ENCODE peak calls at places on chromosome 16, in five cellular contexts. One of them, this sample, is unnamed.
A peak's percentile ranks its signal among the peaks of the same experiment; 100 is the strongest.

GRCh38 chr16:19329932-19330331 is 44.4 kb downstream of the CLEC19A start:
- DNase-seq in cardiac muscle cell: no peak
- DNase-seq in K562: no peak
- DNase-seq in heart left ventricle: no peak
- DNase-seq in esophagus squamous epithelium: no peak
- DNase-seq in this sample: no peak

GRCh38 chr16:3642397-3643094 is 11.9 kb upstream of the DNASE1 start:
- DNase-seq in cardiac muscle cell: peak; percentile 25
- DNase-seq in K562: peak; percentile 86
- DNase-seq in heart left ventricle: no peak
- DNase-seq in esophagus squamous epithelium: no peak
- DNase-seq in this sample: no peak

GRCh38 chr16:23252310-23252709 is 49.8 kb upstream of the SCNN1B start:
- DNase-seq in cardiac muscle cell: no peak
- DNase-seq in K562: no peak
- DNase-seq in heart left ventricle: no peak
- DNase-seq in esophagus squamous epithelium: no peak
- DNase-seq in this sample: no peak

GRCh38 chr16:67019171-67019570 is 9.8 kb upstream of the CBFB start:
- DNase-seq in cardiac muscle cell: no peak
- DNase-seq in K562: no peak
- DNase-seq in heart left ventricle: no peak
- DNase-seq in esophagus squamous epithelium: no peak
- DNase-seq in this sample: peak; percentile 1

GRCh38 chr16:58243528-58244004 is 45.7 kb upstream of the CSNK2A2 start:
- DNase-seq in cardiac muscle cell: peak; percentile 37
- DNase-seq in K562: no peak
- DNase-seq in heart left ventricle: no peak
- DNase-seq in esophagus squamous epithelium: no peak
- DNase-seq in this sample: no peak

GRCh38 chr16:48158296-48158695 is 2.5 kb upstream of the ABCC12 start:
- DNase-seq in cardiac muscle cell: no peak
- DNase-seq in K562: no peak
- DNase-seq in heart left ventricle: no peak
- DNase-seq in esophagus squamous epithelium: no peak
- DNase-seq in this sample: no peak

GRCh38 chr16:57668630-57669475 is 747 bp downstream of the ADGRG3 start:
- DNase-seq in cardiac muscle cell: no peak
- DNase-seq in K562: no peak
- DNase-seq in heart left ventricle: no peak
- DNase-seq in esophagus squamous epithelium: no peak
- DNase-seq in this sample: no peak

GRCh38 chr16:54462151-54462651 is 175.6 kb upstream of the IRX3 start:
- DNase-seq in cardiac muscle cell: no peak
- DNase-seq in K562: no peak
- DNase-seq in heart left ventricle: no peak
- DNase-seq in esophagus squamous epithelium: no peak
- DNase-seq in this sample: no peak

GRCh38 chr16:85361441-85362118 is 249.3 kb upstream of the CIBAR2 start:
- DNase-seq in cardiac muscle cell: no peak
- DNase-seq in K562: peak; percentile 48
- DNase-seq in heart left ventricle: peak; percentile 83
- DNase-seq in esophagus squamous epithelium: no peak
- DNase-seq in this sample: no peak

GRCh38 chr16:80171199-80171598 is 369.6 kb upstream of the DYNLRB2 start:
- DNase-seq in cardiac muscle cell: no peak
- DNase-seq in K562: no peak
- DNase-seq in heart left ventricle: no peak
- DNase-seq in esophagus squamous epithelium: no peak
- DNase-seq in this sample: no peak

GRCh38 chr16:84806256-84806889 is 13.4 kb upstream of the CRISPLD2 start:
- DNase-seq in cardiac muscle cell: no peak
- DNase-seq in K562: peak; percentile 71
- DNase-seq in heart left ventricle: peak; percentile 75
- DNase-seq in esophagus squamous epithelium: no peak
- DNase-seq in this sample: no peak

GRCh38 chr16:81786321-81786720 is 7.2 kb downstream of the PLCG2 start:
- DNase-seq in cardiac muscle cell: no peak
- DNase-seq in K562: no peak
- DNase-seq in heart left ventricle: no peak
- DNase-seq in esophagus squamous epithelium: no peak
- DNase-seq in this sample: no peak

GRCh38 chr16:83615553-83615952 is 192.2 kb upstream of the HSBP1 start:
- DNase-seq in cardiac muscle cell: no peak
- DNase-seq in K562: no peak
- DNase-seq in heart left ventricle: no peak
- DNase-seq in esophagus squamous epithelium: no peak
- DNase-seq in this sample: no peak

GRCh38 chr16:66746682-66747081 is 4.7 kb downstream of the DYNC1LI2 start:
- DNase-seq in cardiac muscle cell: no peak
- DNase-seq in K562: no peak
- DNase-seq in heart left ventricle: no peak
- DNase-seq in esophagus squamous epithelium: no peak
- DNase-seq in this sample: no peak

GRCh38 chr16:57264950-57265371 is 19.5 kb downstream of the PLLP start:
- DNase-seq in cardiac muscle cell: no peak
- DNase-seq in K562: no peak
- DNase-seq in heart left ventricle: no peak
- DNase-seq in esophagus squamous epithelium: no peak
- DNase-seq in this sample: no peak

GRCh38 chr16:81684242-81684837 is 94.8 kb upstream of the PLCG2 start:
- DNase-seq in cardiac muscle cell: no peak
- DNase-seq in K562: no peak
- DNase-seq in heart left ventricle: no peak
- DNase-seq in esophagus squamous epithelium: no peak
- DNase-seq in this sample: no peak

GRCh38 chr16:84518804-84519341 is 14.4 kb upstream of the MEAK7 start:
- DNase-seq in cardiac muscle cell: no peak
- DNase-seq in K562: no peak
- DNase-seq in heart left ventricle: no peak
- DNase-seq in esophagus squamous epithelium: no peak
- DNase-seq in this sample: no peak

GRCh38 chr16:84362410-84362809 is 5.9 kb upstream of the ATP2C2 start:
- DNase-seq in cardiac muscle cell: no peak
- DNase-seq in K562: no peak
- DNase-seq in heart left ventricle: no peak
- DNase-seq in esophagus squamous epithelium: no peak
- DNase-seq in this sample: no peak

GRCh38 chr16:22314661-22315626 is 17.7 kb downstream of the POLR3E start:
- DNase-seq in cardiac muscle cell: no peak
- DNase-seq in K562: no peak
- DNase-seq in heart left ventricle: no peak
- DNase-seq in esophagus squamous epithelium: no peak
- DNase-seq in this sample: no peak

GRCh38 chr16:55672471-55672870 is 16.7 kb downstream of the SLC6A2 start:
- DNase-seq in cardiac muscle cell: no peak
- DNase-seq in K562: no peak
- DNase-seq in heart left ventricle: peak; percentile 67
- DNase-seq in esophagus squamous epithelium: no peak
- DNase-seq in this sample: peak; percentile 34

GRCh38 chr16:50123417-50123816 is 29.7 kb upstream of the TENT4B start:
- DNase-seq in cardiac muscle cell: no peak
- DNase-seq in K562: no peak
- DNase-seq in heart left ventricle: no peak
- DNase-seq in esophagus squamous epithelium: no peak
- DNase-seq in this sample: no peak

GRCh38 chr16:85982563-85982939 is 83.6 kb downstream of the IRF8 start:
- DNase-seq in cardiac muscle cell: no peak
- DNase-seq in K562: no peak
- DNase-seq in heart left ventricle: peak; percentile 45
- DNase-seq in esophagus squamous epithelium: no peak
- DNase-seq in this sample: no peak

GRCh38 chr16:585351-585750 is 4.5 kb upstream of the RAB40C start:
- DNase-seq in cardiac muscle cell: no peak
- DNase-seq in K562: no peak
- DNase-seq in heart left ventricle: no peak
- DNase-seq in esophagus squamous epithelium: no peak
- DNase-seq in this sample: no peak

GRCh38 chr16:586047-586644 is 3.7 kb upstream of the RAB40C start:
- DNase-seq in cardiac muscle cell: no peak
- DNase-seq in K562: no peak
- DNase-seq in heart left ventricle: no peak
- DNase-seq in esophagus squamous epithelium: no peak
- DNase-seq in this sample: no peak

GRCh38 chr16:588639-588888 is 1.3 kb upstream of the RAB40C start:
- DNase-seq in cardiac muscle cell: peak; percentile 77
- DNase-seq in K562: peak; percentile 54
- DNase-seq in heart left ventricle: peak; percentile 59
- DNase-seq in esophagus squamous epithelium: no peak
- DNase-seq in this sample: no peak

GRCh38 chr16:588889-589657 is 793 bp upstream of the RAB40C start:
- DNase-seq in cardiac muscle cell: peak; percentile 95
- DNase-seq in K562: peak; percentile 85
- DNase-seq in heart left ventricle: peak; percentile 97
- DNase-seq in esophagus squamous epithelium: peak; percentile 91
- DNase-seq in this sample: peak; percentile 97

DNA sequence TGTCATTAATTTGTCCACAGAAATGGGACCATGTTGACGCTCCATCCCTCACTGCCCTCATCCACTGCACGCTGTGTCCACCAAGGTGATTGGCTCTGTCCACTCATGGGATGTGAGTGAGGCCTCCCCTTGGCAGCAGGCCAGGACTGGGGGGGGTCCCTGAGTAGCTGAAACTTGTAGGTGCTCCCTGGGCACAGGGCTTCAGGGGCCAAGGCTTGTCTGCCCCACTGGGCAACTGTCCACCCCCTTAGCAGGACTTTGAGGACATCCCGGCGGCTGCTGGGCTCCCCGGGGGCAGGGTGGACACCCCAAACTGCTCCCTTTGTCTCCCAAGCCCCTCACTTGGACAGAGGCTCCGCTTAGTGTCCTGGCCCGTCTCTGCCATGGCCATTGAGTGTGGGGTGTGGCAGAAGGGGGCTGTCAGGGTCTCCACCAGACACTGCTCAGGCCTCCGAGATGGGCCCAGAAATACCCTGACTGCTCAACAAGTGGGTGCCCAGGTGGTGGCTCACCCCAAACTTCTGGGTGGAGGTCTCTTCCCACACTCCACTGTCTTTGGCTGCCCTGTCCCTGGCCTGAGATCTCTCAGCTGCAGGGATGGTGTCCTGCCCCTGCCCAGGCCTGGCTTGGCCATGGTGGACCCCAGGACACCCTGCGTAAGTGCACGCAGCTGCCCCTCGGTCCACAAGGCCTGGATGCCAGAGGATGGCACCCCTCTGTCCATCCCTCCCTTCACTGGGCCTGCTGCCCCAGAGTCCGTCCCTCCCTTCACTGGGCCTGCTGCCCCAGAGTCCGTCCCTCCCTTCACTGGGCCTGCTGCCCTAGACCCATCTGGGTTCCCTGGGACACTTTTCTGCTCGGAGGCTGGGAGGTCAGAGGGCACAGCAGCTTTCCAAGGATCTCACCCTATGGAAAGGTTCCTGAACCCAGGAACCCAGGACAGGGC is 2.9 kb upstream of the RAB40C start:
- DNase-seq in cardiac muscle cell: no peak
- DNase-seq in K562: no peak
- DNase-seq in heart left ventricle: no peak
- DNase-seq in esophagus squamous epithelium: no peak
- DNase-seq in this sample: peak; percentile 38
- H3K4me3 ChIP-seq in cardiac muscle cell: no peak overlapping the region
- H3K4me3 ChIP-seq in K562: no peak overlapping the region
- H3K4me3 ChIP-seq in heart left ventricle: no peak overlapping the region
- H3K4me3 ChIP-seq in esophagus squamous epithelium: no peak overlapping the region
- H3K4me3 ChIP-seq in this sample: no peak overlapping the region

GRCh38 chr16:68553186-68553585 is 14.1 kb downstream of the ZFP90 start:
- DNase-seq in cardiac muscle cell: no peak
- DNase-seq in K562: no peak
- DNase-seq in heart left ventricle: no peak
- DNase-seq in esophagus squamous epithelium: no peak
- DNase-seq in this sample: no peak
- H3K9me3 ChIP-seq in cardiac muscle cell: no peaks in the 10 kb centered on the region
- H3K9me3 ChIP-seq in K562: no peaks in the 10 kb centered on the region
- H3K9me3 ChIP-seq in heart left ventricle: peaks cover 93% of the 10 kb centered on the region
- H3K9me3 ChIP-seq in esophagus squamous epithelium: peaks cover 96% of the 10 kb centered on the region
- H3K9me3 ChIP-seq in this sample: no peaks in the 10 kb centered on the region

GRCh38 chr16:17723735-17724134 is 253.0 kb upstream of the XYLT1 start:
- DNase-seq in cardiac muscle cell: no peak
- DNase-seq in K562: no peak
- DNase-seq in heart left ventricle: no peak
- DNase-seq in esophagus squamous epithelium: no peak
- DNase-seq in this sample: no peak

GRCh38 chr16:17729820-17730219 is 259.1 kb upstream of the XYLT1 start:
- DNase-seq in cardiac muscle cell: no peak
- DNase-seq in K562: no peak
- DNase-seq in heart left ventricle: no peak
- DNase-seq in esophagus squamous epithelium: no peak
- DNase-seq in this sample: no peak

GRCh38 chr16:17718495-17718894 is 247.7 kb upstream of the XYLT1 start:
- DNase-seq in cardiac muscle cell: no peak
- DNase-seq in K562: no peak
- DNase-seq in heart left ventricle: no peak
- DNase-seq in esophagus squamous epithelium: no peak
- DNase-seq in this sample: no peak

DNA sequence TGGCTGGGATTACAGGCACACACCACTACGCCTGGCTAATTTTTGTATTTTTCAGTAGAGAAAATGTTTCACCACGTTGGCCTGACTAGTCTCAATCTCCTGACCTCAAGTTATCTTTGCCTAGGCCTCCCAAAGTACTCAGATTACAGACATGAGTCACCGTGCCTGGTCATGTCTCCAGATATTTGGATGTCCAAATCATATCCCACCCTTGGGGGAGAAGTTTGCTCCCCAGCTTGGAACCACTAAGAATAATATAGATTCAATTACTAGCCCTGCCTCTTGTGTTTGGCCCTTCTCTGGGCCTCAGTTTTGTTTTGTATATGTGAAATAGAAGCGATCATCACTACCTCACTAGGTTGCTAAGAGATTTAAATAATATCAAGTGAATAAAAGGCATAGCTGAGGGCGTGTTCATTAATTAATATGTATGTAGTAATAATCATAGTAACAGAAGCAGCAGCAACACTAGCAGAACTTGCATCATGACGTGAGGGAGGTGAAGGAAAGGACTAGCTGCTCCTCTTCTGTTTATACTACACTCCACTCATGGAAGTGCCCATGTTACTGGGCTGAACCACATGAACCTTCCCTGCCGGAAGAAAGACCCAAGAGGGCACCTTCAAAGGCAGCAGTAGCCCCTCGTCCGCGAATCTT is 253.6 kb upstream of the XYLT1 start:
- DNase-seq in cardiac muscle cell: no peak
- DNase-seq in K562: no peak
- DNase-seq in heart left ventricle: no peak
- DNase-seq in esophagus squamous epithelium: no peak
- DNase-seq in this sample: no peak
- H3K4me3 ChIP-seq in cardiac muscle cell: no peak overlapping the region
- H3K4me3 ChIP-seq in K562: no peak overlapping the region
- H3K4me3 ChIP-seq in heart left ventricle: no peak overlapping the region
- H3K4me3 ChIP-seq in esophagus squamous epithelium: no peak overlapping the region
- H3K4me3 ChIP-seq in this sample: no peak overlapping the region

DNA sequence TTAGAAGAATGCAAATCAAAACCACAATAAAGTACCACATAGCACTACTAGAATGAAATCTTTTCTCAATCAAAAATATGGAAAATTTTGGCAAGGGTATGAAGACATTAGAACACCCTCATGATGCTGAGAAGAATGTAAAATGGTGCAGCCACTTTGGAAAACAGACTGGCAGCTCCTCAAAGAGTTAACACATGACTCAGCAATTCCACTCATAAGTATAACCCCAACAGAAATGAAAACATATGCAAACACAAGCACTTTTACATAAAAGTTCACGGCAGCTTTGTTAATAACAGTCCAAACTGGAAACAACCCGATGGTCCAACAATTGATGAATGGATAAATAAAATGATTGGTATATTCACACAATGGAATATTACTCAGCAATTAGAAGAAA is 124.5 kb downstream of the SHCBP1 start:
- DNase-seq in cardiac muscle cell: no peak
- DNase-seq in K562: no peak
- DNase-seq in heart left ventricle: no peak
- DNase-seq in esophagus squamous epithelium: no peak
- DNase-seq in this sample: no peak
- H3K9me3 ChIP-seq in cardiac muscle cell: no peaks in the 10 kb centered on the region
- H3K9me3 ChIP-seq in K562: no peaks in the 10 kb centered on the region
- H3K9me3 ChIP-seq in heart left ventricle: no peaks in the 10 kb centered on the region
- H3K9me3 ChIP-seq in esophagus squamous epithelium: no peaks in the 10 kb centered on the region
- H3K9me3 ChIP-seq in this sample: no peaks in the 10 kb centered on the region

This sample was measured in uterus.